ENCODE peak calls at places on chromosomes 6 and 20, in five cellular contexts. One of them, this sample, is unnamed.

GRCh38 chr6:21393426-21394165 is 200.0 kb upstream of the SOX4 start:
- DNase-seq in RWPE2: no peak
- DNase-seq in cardiac fibroblast: no peak
- DNase-seq in astrocyte of the cerebellum: no peak
- DNase-seq in IMR-90: no peak
- DNase-seq in this sample: no peak

GRCh38 chr20:9301129-9302072 is 213.0 kb upstream of the LAMP5 start:
- DNase-seq in astrocyte of the cerebellum: peak
- DNase-seq in IMR-90: peak
- DNase-seq in RWPE2: no peak
- DNase-seq in cardiac fibroblast: peak
- DNase-seq in this sample: peak

GRCh38 chr20:63258826-63259225 is 4.6 kb upstream of the NKAIN4 start:
- DNase-seq in astrocyte of the cerebellum: no peak
- DNase-seq in IMR-90: no peak
- DNase-seq in RWPE2: no peak
- DNase-seq in cardiac fibroblast: no peak
- DNase-seq in this sample: peak

GRCh38 chr6:105814745-105815536 is 271.2 kb upstream of the PRDM1 start:
- DNase-seq in RWPE2: no peak
- DNase-seq in IMR-90: no peak
- DNase-seq in cardiac fibroblast: no peak
- DNase-seq in astrocyte of the cerebellum: no peak
- DNase-seq in this sample: no peak

GRCh38 chr6:40506956-40507355 is 80.2 kb downstream of the LRFN2 start:
- DNase-seq in astrocyte of the cerebellum: no peak
- DNase-seq in cardiac fibroblast: no peak
- DNase-seq in IMR-90: no peak
- DNase-seq in RWPE2: no peak
- DNase-seq in this sample: no peak

GRCh38 chr20:56628015-56628872 is 862 bp upstream of the TFAP2C start:
- DNase-seq in astrocyte of the cerebellum: no peak
- DNase-seq in cardiac fibroblast: no peak
- DNase-seq in IMR-90: no peak
- DNase-seq in RWPE2: no peak
- DNase-seq in this sample: no peak

GRCh38 chr20:46220808-46221207 is 87.5 kb downstream of the CDH22 start:
- DNase-seq in IMR-90: no peak
- DNase-seq in RWPE2: no peak
- DNase-seq in astrocyte of the cerebellum: no peak
- DNase-seq in cardiac fibroblast: no peak
- DNase-seq in this sample: no peak

GRCh38 chr6:20866940-20867630 is 332.8 kb downstream of the CDKAL1 start:
- DNase-seq in astrocyte of the cerebellum: no peak
- DNase-seq in IMR-90: peak
- DNase-seq in cardiac fibroblast: peak
- DNase-seq in RWPE2: no peak
- DNase-seq in this sample: no peak

GRCh38 chr20:36384022-36384619 is 78.0 kb downstream of the DLGAP4 start:
- DNase-seq in astrocyte of the cerebellum: no peak
- DNase-seq in cardiac fibroblast: peak
- DNase-seq in IMR-90: peak
- DNase-seq in RWPE2: no peak
- DNase-seq in this sample: peak

GRCh38 chr6:31574106-31575061 is 981 bp upstream of the TNF start:
- DNase-seq in astrocyte of the cerebellum: no peak
- DNase-seq in RWPE2: no peak
- DNase-seq in IMR-90: no peak
- DNase-seq in cardiac fibroblast: no peak
- DNase-seq in this sample: no peak

GRCh38 chr6:29680416-29680815 is 536 bp downstream of the ZFP57 start:
- DNase-seq in astrocyte of the cerebellum: no peak
- DNase-seq in IMR-90: no peak
- DNase-seq in RWPE2: no peak
- DNase-seq in cardiac fibroblast: no peak
- DNase-seq in this sample: no peak
- TF ChIP-seq CTCF in astrocyte of the cerebellum: no peak
- TF ChIP-seq CTCF in IMR-90: no peak
- TF ChIP-seq CTCF in RWPE2: no peak
- TF ChIP-seq CTCF in cardiac fibroblast: no peak
- TF ChIP-seq CTCF in this sample: no peak

GRCh38 chr6:110953633-110954303 is 4.7 kb upstream of the GTF3C6 start:
- DNase-seq in astrocyte of the cerebellum: no peak
- DNase-seq in cardiac fibroblast: no peak
- DNase-seq in RWPE2: no peak
- DNase-seq in IMR-90: no peak
- DNase-seq in this sample: no peak
- H3K4me3 ChIP-seq in astrocyte of the cerebellum: no peak
- H3K4me3 ChIP-seq in cardiac fibroblast: no peak
- H3K4me3 ChIP-seq in RWPE2: no peak
- H3K4me3 ChIP-seq in IMR-90: no peak
- H3K4me3 ChIP-seq in this sample: no peak

GRCh38 chr6:84027340-84028183 is 6.0 kb upstream of the MRAP2 start:
- DNase-seq in cardiac fibroblast: no peak
- DNase-seq in IMR-90: peak
- DNase-seq in RWPE2: peak
- DNase-seq in astrocyte of the cerebellum: peak
- DNase-seq in this sample: peak

GRCh38 chr6:84028350-84028749 is 5.2 kb upstream of the MRAP2 start:
- DNase-seq in RWPE2: no peak
- DNase-seq in cardiac fibroblast: no peak
- DNase-seq in IMR-90: no peak
- DNase-seq in astrocyte of the cerebellum: no peak
- DNase-seq in this sample: no peak

GRCh38 chr6:84021625-84022024 is 11.9 kb upstream of the MRAP2 start:
- DNase-seq in RWPE2: no peak
- DNase-seq in astrocyte of the cerebellum: no peak
- DNase-seq in cardiac fibroblast: no peak
- DNase-seq in IMR-90: no peak
- DNase-seq in this sample: no peak

DNA sequence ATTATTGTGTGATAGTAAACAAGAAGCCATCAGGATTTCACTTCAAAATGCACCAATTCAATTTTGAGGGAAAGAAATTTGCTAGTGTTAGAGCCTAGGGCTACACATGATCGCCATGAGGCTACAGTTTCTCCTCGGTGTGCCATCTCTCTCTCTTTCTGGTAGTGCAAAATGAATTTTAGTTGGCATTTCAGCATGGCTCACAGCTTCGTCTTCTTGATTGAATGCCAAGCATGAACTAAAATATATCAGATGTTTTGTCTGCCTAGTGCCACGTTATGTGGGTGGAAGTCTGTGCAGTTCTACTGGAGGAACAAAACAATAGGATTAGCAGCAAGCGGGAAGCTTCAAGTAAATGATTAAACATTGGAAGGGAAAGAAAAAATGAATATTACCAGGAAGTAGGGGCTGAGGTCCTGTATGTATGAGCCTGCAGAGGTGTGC is 6.8 kb upstream of the MRAP2 start:
- DNase-seq in astrocyte of the cerebellum: no peak
- DNase-seq in cardiac fibroblast: no peak
- DNase-seq in RWPE2: no peak
- DNase-seq in IMR-90: no peak
- DNase-seq in this sample: no peak
- TF ChIP-seq CTCF in astrocyte of the cerebellum: no peak
- TF ChIP-seq CTCF in cardiac fibroblast: no peak
- TF ChIP-seq CTCF in RWPE2: no peak
- TF ChIP-seq CTCF in IMR-90: no peak
- TF ChIP-seq CTCF in this sample: no peak

GRCh38 chr20:53163486-53163885 is 191.3 kb downstream of the TSHZ2 start:
- DNase-seq in cardiac fibroblast: peak
- DNase-seq in RWPE2: no peak
- DNase-seq in IMR-90: peak
- DNase-seq in astrocyte of the cerebellum: peak
- DNase-seq in this sample: peak

GRCh38 chr20:53161073-53161472 is 188.9 kb downstream of the TSHZ2 start:
- DNase-seq in RWPE2: no peak
- DNase-seq in cardiac fibroblast: no peak
- DNase-seq in astrocyte of the cerebellum: no peak
- DNase-seq in IMR-90: no peak
- DNase-seq in this sample: no peak

GRCh38 chr20:53164072-53164471 is 191.9 kb downstream of the TSHZ2 start:
- DNase-seq in cardiac fibroblast: no peak
- DNase-seq in RWPE2: no peak
- DNase-seq in IMR-90: no peak
- DNase-seq in astrocyte of the cerebellum: no peak
- DNase-seq in this sample: no peak

GRCh38 chr20:53161473-53161872 is 189.3 kb downstream of the TSHZ2 start:
- DNase-seq in IMR-90: no peak
- DNase-seq in cardiac fibroblast: no peak
- DNase-seq in astrocyte of the cerebellum: no peak
- DNase-seq in RWPE2: no peak
- DNase-seq in this sample: no peak

DNA sequence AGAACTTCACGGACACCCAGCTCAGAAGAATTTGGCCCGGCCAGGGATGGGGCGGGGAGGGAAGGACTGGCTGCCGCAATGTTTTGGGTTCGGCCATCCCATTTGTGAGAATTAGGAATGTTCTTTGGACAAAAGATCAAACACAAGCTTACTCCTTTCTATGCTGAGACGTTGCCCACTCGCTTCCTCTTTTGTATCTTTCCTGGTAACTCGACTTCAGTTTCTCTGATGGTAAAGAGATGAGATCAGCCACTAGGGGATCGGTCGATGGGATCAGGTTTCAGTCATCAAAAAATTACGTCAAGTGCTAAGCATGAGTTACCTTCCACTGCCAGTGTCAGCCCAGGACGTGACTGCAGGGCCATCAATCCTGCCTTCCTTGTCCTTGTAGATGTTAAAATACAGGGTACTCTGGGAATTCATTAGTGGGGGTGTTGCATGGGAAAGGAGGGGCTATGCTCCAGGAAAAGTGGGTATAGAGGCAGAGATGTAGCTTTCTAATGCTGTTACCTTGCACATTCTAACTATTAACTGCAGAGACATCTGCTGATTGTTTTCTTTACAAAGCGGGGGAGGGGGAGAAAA is 190.2 kb downstream of the TSHZ2 start:
- DNase-seq in cardiac fibroblast: peak
- DNase-seq in RWPE2: no peak
- DNase-seq in astrocyte of the cerebellum: peak
- DNase-seq in IMR-90: peak
- DNase-seq in this sample: peak
- H3K4me3 ChIP-seq in cardiac fibroblast: no peak
- H3K4me3 ChIP-seq in RWPE2: no peak
- H3K4me3 ChIP-seq in astrocyte of the cerebellum: no peak
- H3K4me3 ChIP-seq in IMR-90: no peak
- H3K4me3 ChIP-seq in this sample: no peak